ENCODE peak calls at places on chromosomes 3 and 15, in nine cellular contexts. I, X, C, K, R, Z, N, P and H are unnamed samples.

GRCh38 chr15:90037961-90038633 is 37.0 kb downstream of the ZNF710 start:
- DNase-seq in I (peak), X (no peak), C (no peak), K (no peak), R (no peak), Z (no peak), N (no peak), P (no peak), H (no peak)

GRCh38 chr15:67091073-67091965 is 25.9 kb downstream of the SMAD3 start:
- DNase-seq in I (peak), X (no peak), C (peak), K (peak), R (no peak), Z (no peak), N (peak), P (no peak), H (peak)

GRCh38 chr3:86869536-86869935 is 121.4 kb downstream of the VGLL3 start:
- DNase-seq in I (no peak), X (no peak), C (no peak), K (no peak), R (no peak), Z (no peak), N (no peak), P (no peak), H (no peak)

GRCh38 chr3:141000027-141000663 is 51.0 kb upstream of the SPSB4 start:
- DNase-seq in I (peak), X (no peak), C (peak), K (peak), R (peak), Z (no peak), N (no peak), P (peak), H (peak)

GRCh38 chr3:170555329-170555728 is 30.5 kb downstream of the SLC7A14 start:
- DNase-seq in I (no peak), X (no peak), C (no peak), K (no peak), R (no peak), Z (no peak), N (no peak), P (no peak), H (no peak)

GRCh38 chr15:31327674-31328424 is 1.2 kb downstream of the KLF13 start:
- DNase-seq in I (peak), X (no peak), C (peak), K (peak), R (peak), Z (no peak), N (peak), P (peak), H (peak)

GRCh38 chr15:35665855-35666536 is 120.0 kb upstream of the DPH6 start:
- DNase-seq in I (no peak), X (no peak), C (no peak), K (no peak), R (no peak), Z (no peak), N (no peak), P (no peak), H (no peak)

GRCh38 chr15:70093481-70094309 is 4.0 kb downstream of the TLE3 start:
- DNase-seq in I (no peak), X (no peak), C (no peak), K (no peak), R (no peak), Z (no peak), N (no peak), P (no peak), H (no peak)

GRCh38 chr3:171135536-171135935 is 109.0 kb upstream of the SLC2A2 start:
- DNase-seq in I (no peak), X (no peak), C (no peak), K (no peak), R (no peak), Z (no peak), N (no peak), P (no peak), H (no peak)

GRCh38 chr3:16474920-16475319 is 38.6 kb downstream of the RFTN1 start:
- DNase-seq in I (no peak), X (no peak), C (no peak), K (no peak), R (no peak), Z (no peak), N (no peak), P (no peak), H (no peak)

GRCh38 chr3:149333518-149333859 is at the start of gene TM4SF18:
- DNase-seq in I (no peak), X (no peak), C (no peak), K (peak), R (no peak), Z (no peak), N (no peak), P (no peak), H (no peak)

GRCh38 chr3:31841515-31841914 is 139.5 kb downstream of the OSBPL10 start:
- DNase-seq in I (no peak), X (no peak), C (no peak), K (no peak), R (no peak), Z (peak), N (no peak), P (no peak), H (no peak)

GRCh38 chr15:38061856-38062649 is 127.6 kb downstream of the TMCO5A start:
- DNase-seq in I (no peak), X (no peak), C (no peak), K (no peak), R (no peak), Z (no peak), N (no peak), P (no peak), H (no peak)

GRCh38 chr15:71448688-71449114 is 333.4 kb downstream of the THSD4 start:
- DNase-seq in I (no peak), X (no peak), C (no peak), K (peak), R (peak), Z (no peak), N (no peak), P (no peak), H (peak)

GRCh38 chr3:102083971-102084370 is 234.7 kb downstream of the NFKBIZ start:
- DNase-seq in I (no peak), X (no peak), C (no peak), K (no peak), R (no peak), Z (no peak), N (no peak), P (no peak), H (no peak)

GRCh38 chr3:31197941-31198340 is 303.5 kb upstream of the GADL1 start:
- DNase-seq in I (no peak), X (no peak), C (no peak), K (no peak), R (no peak), Z (no peak), N (no peak), P (no peak), H (no peak)

GRCh38 chr3:61824553-61825135 is 263.3 kb downstream of the PTPRG start:
- DNase-seq in I (no peak), X (no peak), C (no peak), K (peak), R (no peak), Z (no peak), N (no peak), P (no peak), H (no peak)

GRCh38 chr15:73924258-73924921 is 1.9 kb upstream of the LOXL1 start:
- DNase-seq in I (peak), X (no peak), C (no peak), K (peak), R (no peak), Z (no peak), N (no peak), P (peak), H (peak)

GRCh38 chr3:116390318-116390717 is 55.0 kb downstream of the LSAMP start:
- DNase-seq in I (no peak), X (no peak), C (no peak), K (no peak), R (no peak), Z (no peak), N (no peak), P (no peak), H (no peak)

GRCh38 chr3:17967953-17968352 is 225.5 kb upstream of the TBC1D5 start:
- DNase-seq in I (no peak), X (no peak), C (no peak), K (no peak), R (no peak), Z (no peak), N (no peak), P (no peak), H (no peak)

GRCh38 chr15:68315495-68316007 is 38.0 kb downstream of the FEM1B start:
- DNase-seq in I (no peak), X (no peak), C (no peak), K (no peak), R (no peak), Z (no peak), N (peak), P (no peak), H (no peak)

GRCh38 chr15:43920815-43921214 is 94.0 kb downstream of the WDR76 start:
- DNase-seq in I (no peak), X (no peak), C (no peak), K (no peak), R (peak), Z (no peak), N (no peak), P (no peak), H (no peak)

GRCh38 chr15:81351651-81352050 is 22.4 kb downstream of the TMC3 start:
- DNase-seq in I (no peak), X (no peak), C (no peak), K (no peak), R (no peak), Z (peak), N (no peak), P (no peak), H (no peak)

GRCh38 chr3:38458796-38459498 is 5.3 kb downstream of the ACVR2B start:
- DNase-seq in I (no peak), X (no peak), C (no peak), K (no peak), R (no peak), Z (no peak), N (no peak), P (no peak), H (peak)

GRCh38 chr3:126300001-126300760 is 57.0 kb downstream of the KLF15 start:
- DNase-seq in I (no peak), X (no peak), C (no peak), K (no peak), R (no peak), Z (peak), N (no peak), P (no peak), H (no peak)

GRCh38 chr3:149977391-149977790 is 6.7 kb upstream of the PFN2 start:
- DNase-seq in I (no peak), X (no peak), C (no peak), K (no peak), R (no peak), Z (no peak), N (no peak), P (no peak), H (no peak)

GRCh38 chr3:173510565-173510964 is 113.0 kb downstream of the NLGN1 start:
- DNase-seq in I (no peak), X (no peak), C (no peak), K (no peak), R (no peak), Z (no peak), N (no peak), P (no peak), H (no peak)

GRCh38 chr15:99732711-99733267 is 448 bp downstream of the LYSMD4 start:
- DNase-seq in I (no peak), X (no peak), C (no peak), K (no peak), R (peak), Z (no peak), N (no peak), P (no peak), H (peak)